ENCODE peak calls at places on chromosomes 5 and 9, in five cellular contexts. One of them, this sample, is unnamed.
A peak's percentile ranks its signal among the peaks of the same experiment; 100 is the strongest.

GRCh38 chr5:113824307-113824706 is 310.8 kb downstream of the YTHDC2 start:
- DNase-seq in thoracic aorta: no peak
- DNase-seq in A673: no peak
- DNase-seq in right cardiac atrium: no peak
- DNase-seq in left ventricle myocardium inferior: no peak
- DNase-seq in this sample: no peak

GRCh38 chr5:41087461-41087860 is 16.3 kb upstream of the MROH2B start:
- DNase-seq in A673: no peak
- DNase-seq in left ventricle myocardium inferior: no peak
- DNase-seq in right cardiac atrium: no peak
- DNase-seq in thoracic aorta: no peak
- DNase-seq in this sample: no peak

GRCh38 chr5:117881426-117882230 is 1106.7 kb downstream of the DTWD2 start:
- DNase-seq in left ventricle myocardium inferior: no peak
- DNase-seq in thoracic aorta: no peak
- DNase-seq in A673: no peak
- DNase-seq in right cardiac atrium: no peak
- DNase-seq in this sample: no peak

GRCh38 chr5:14834584-14835540 is 36.7 kb downstream of the ANKH start:
- DNase-seq in thoracic aorta: no peak
- DNase-seq in right cardiac atrium: no peak
- DNase-seq in left ventricle myocardium inferior: no peak
- DNase-seq in A673: no peak
- DNase-seq in this sample: no peak

GRCh38 chr9:21056931-21057330 is 20.8 kb downstream of the IFNB1 start:
- DNase-seq in right cardiac atrium: no peak
- DNase-seq in A673: peak; percentile 1
- DNase-seq in left ventricle myocardium inferior: no peak
- DNase-seq in thoracic aorta: no peak
- DNase-seq in this sample: no peak

GRCh38 chr5:96242536-96242935 is 190.5 kb downstream of the PCSK1 start:
- DNase-seq in thoracic aorta: no peak
- DNase-seq in right cardiac atrium: no peak
- DNase-seq in A673: no peak
- DNase-seq in left ventricle myocardium inferior: no peak
- DNase-seq in this sample: no peak

GRCh38 chr5:36621985-36622384 is 15.6 kb downstream of the SLC1A3 start:
- DNase-seq in thoracic aorta: no peak
- DNase-seq in A673: no peak
- DNase-seq in right cardiac atrium: no peak
- DNase-seq in left ventricle myocardium inferior: no peak
- DNase-seq in this sample: no peak

GRCh38 chr5:112594060-112594850 is 143.4 kb upstream of the APC start:
- DNase-seq in A673: peak; percentile 18
- DNase-seq in left ventricle myocardium inferior: no peak
- DNase-seq in right cardiac atrium: no peak
- DNase-seq in thoracic aorta: no peak
- DNase-seq in this sample: no peak

GRCh38 chr5:143350790-143351603 is 52.5 kb downstream of the NR3C1 start:
- DNase-seq in left ventricle myocardium inferior: no peak
- DNase-seq in thoracic aorta: no peak
- DNase-seq in A673: peak; percentile 12
- DNase-seq in right cardiac atrium: no peak
- DNase-seq in this sample: no peak

GRCh38 chr9:33814816-33815215 is 2.1 kb upstream of the UBE2R2 start:
- DNase-seq in A673: no peak
- DNase-seq in thoracic aorta: no peak
- DNase-seq in right cardiac atrium: no peak
- DNase-seq in left ventricle myocardium inferior: no peak
- DNase-seq in this sample: no peak

GRCh38 chr9:32644698-32645097 is 9.2 kb upstream of the TAF1L start:
- DNase-seq in right cardiac atrium: no peak
- DNase-seq in A673: peak; percentile 24
- DNase-seq in thoracic aorta: no peak
- DNase-seq in left ventricle myocardium inferior: no peak
- DNase-seq in this sample: no peak

GRCh38 chr9:107732781-107733529 is 243.4 kb upstream of the KLF4 start:
- DNase-seq in thoracic aorta: no peak
- DNase-seq in left ventricle myocardium inferior: no peak
- DNase-seq in right cardiac atrium: peak; percentile 74
- DNase-seq in A673: no peak
- DNase-seq in this sample: no peak

GRCh38 chr5:40991168-40991980 is 79.8 kb downstream of the MROH2B start:
- DNase-seq in A673: no peak
- DNase-seq in thoracic aorta: peak; percentile 20
- DNase-seq in right cardiac atrium: peak; percentile 71
- DNase-seq in left ventricle myocardium inferior: peak; percentile 39
- DNase-seq in this sample: no peak

GRCh38 chr9:114894801-114895433 is 35.5 kb downstream of the TNFSF8 start:
- DNase-seq in A673: peak; percentile 72
- DNase-seq in thoracic aorta: no peak
- DNase-seq in right cardiac atrium: no peak
- DNase-seq in left ventricle myocardium inferior: no peak
- DNase-seq in this sample: no peak

GRCh38 chr5:67051164-67051563 is 145.4 kb downstream of the CD180 start:
- DNase-seq in left ventricle myocardium inferior: no peak
- DNase-seq in thoracic aorta: no peak
- DNase-seq in right cardiac atrium: no peak
- DNase-seq in A673: no peak
- DNase-seq in this sample: no peak

GRCh38 chr5:23332650-23333251 is 174.7 kb upstream of the PRDM9 start:
- DNase-seq in A673: peak; percentile 37
- DNase-seq in thoracic aorta: no peak
- DNase-seq in right cardiac atrium: no peak
- DNase-seq in left ventricle myocardium inferior: no peak
- DNase-seq in this sample: no peak

GRCh38 chr5:163915481-163915961 is 410.1 kb downstream of the MAT2B start:
- DNase-seq in left ventricle myocardium inferior: no peak
- DNase-seq in A673: no peak
- DNase-seq in right cardiac atrium: no peak
- DNase-seq in thoracic aorta: no peak
- DNase-seq in this sample: peak; percentile 8

GRCh38 chr5:14204785-14205321 is 61.7 kb downstream of the TRIO start:
- DNase-seq in A673: peak; percentile 65
- DNase-seq in right cardiac atrium: peak; percentile 84
- DNase-seq in thoracic aorta: no peak
- DNase-seq in left ventricle myocardium inferior: peak; percentile 29
- DNase-seq in this sample: no peak

GRCh38 chr5:148909766-148910165 is 83.4 kb downstream of the ADRB2 start:
- DNase-seq in right cardiac atrium: no peak
- DNase-seq in left ventricle myocardium inferior: no peak
- DNase-seq in A673: no peak
- DNase-seq in thoracic aorta: no peak
- DNase-seq in this sample: no peak

GRCh38 chr5:55557123-55557522 is 22.4 kb upstream of the PLPP1 start:
- DNase-seq in A673: no peak
- DNase-seq in thoracic aorta: no peak
- DNase-seq in left ventricle myocardium inferior: no peak
- DNase-seq in right cardiac atrium: no peak
- DNase-seq in this sample: no peak

GRCh38 chr9:107123389-107123788 is 159.7 kb upstream of the RAD23B start:
- DNase-seq in left ventricle myocardium inferior: no peak
- DNase-seq in right cardiac atrium: no peak
- DNase-seq in thoracic aorta: no peak
- DNase-seq in A673: no peak
- DNase-seq in this sample: no peak

GRCh38 chr9:37947431-37947830 is 43.5 kb upstream of the SLC25A51 start:
- DNase-seq in A673: no peak
- DNase-seq in left ventricle myocardium inferior: no peak
- DNase-seq in thoracic aorta: no peak
- DNase-seq in right cardiac atrium: peak; percentile 16
- DNase-seq in this sample: no peak

GRCh38 chr9:77647659-77648457 is at the start of gene GNA14:
- DNase-seq in A673: no peak
- DNase-seq in right cardiac atrium: peak; percentile 77
- DNase-seq in thoracic aorta: no peak
- DNase-seq in left ventricle myocardium inferior: no peak
- DNase-seq in this sample: no peak

GRCh38 chr9:93397664-93398381 is 53.7 kb upstream of the FAM120A start:
- DNase-seq in A673: peak; percentile 10
- DNase-seq in right cardiac atrium: no peak
- DNase-seq in thoracic aorta: no peak
- DNase-seq in left ventricle myocardium inferior: no peak
- DNase-seq in this sample: no peak

GRCh38 chr9:125189011-125189360 is 617 bp downstream of the PPP6C start:
- DNase-seq in A673: peak; percentile 22
- DNase-seq in right cardiac atrium: peak; percentile 71
- DNase-seq in left ventricle myocardium inferior: peak; percentile 18
- DNase-seq in thoracic aorta: no peak
- DNase-seq in this sample: no peak

GRCh38 chr9:78788101-78788500 is 491.2 kb downstream of the PSAT1 start:
- DNase-seq in right cardiac atrium: no peak
- DNase-seq in A673: no peak
- DNase-seq in left ventricle myocardium inferior: no peak
- DNase-seq in thoracic aorta: no peak
- DNase-seq in this sample: no peak

GRCh38 chr9:133977421-133978201 is 14.5 kb downstream of the VAV2 start:
- DNase-seq in right cardiac atrium: peak; percentile 38
- DNase-seq in A673: no peak
- DNase-seq in left ventricle myocardium inferior: peak; percentile 12
- DNase-seq in thoracic aorta: no peak
- DNase-seq in this sample: no peak

GRCh38 chr5:135648109-135648508 is 69.3 kb upstream of the CXCL14 start:
- DNase-seq in thoracic aorta: no peak
- DNase-seq in A673: no peak
- DNase-seq in left ventricle myocardium inferior: no peak
- DNase-seq in right cardiac atrium: no peak
- DNase-seq in this sample: no peak

GRCh38 chr9:119004618-119004990 is 364.6 kb downstream of the BRINP1 start:
- DNase-seq in left ventricle myocardium inferior: peak; percentile 48
- DNase-seq in A673: no peak
- DNase-seq in right cardiac atrium: peak; percentile 70
- DNase-seq in thoracic aorta: peak; percentile 90
- DNase-seq in this sample: no peak

GRCh38 chr9:70031141-70031545 is 12.5 kb upstream of the MAMDC2 start:
- DNase-seq in thoracic aorta: no peak
- DNase-seq in left ventricle myocardium inferior: no peak
- DNase-seq in right cardiac atrium: no peak
- DNase-seq in A673: no peak
- DNase-seq in this sample: no peak

GRCh38 chr9:93265972-93266371 is 82.0 kb downstream of the WNK2 start:
- DNase-seq in left ventricle myocardium inferior: no peak
- DNase-seq in thoracic aorta: no peak
- DNase-seq in right cardiac atrium: no peak
- DNase-seq in A673: no peak
- DNase-seq in this sample: no peak

GRCh38 chr5:139210585-139210984 is 12.4 kb upstream of the SIL1 start:
- DNase-seq in thoracic aorta: no peak
- DNase-seq in right cardiac atrium: no peak
- DNase-seq in left ventricle myocardium inferior: no peak
- DNase-seq in A673: no peak
- DNase-seq in this sample: no peak

GRCh38 chr5:151239237-151239861 is 13.6 kb upstream of the GM2A start:
- DNase-seq in A673: peak; percentile 64
- DNase-seq in right cardiac atrium: peak; percentile 94
- DNase-seq in thoracic aorta: no peak
- DNase-seq in left ventricle myocardium inferior: peak; percentile 82
- DNase-seq in this sample: peak; percentile 32

GRCh38 chr5:151243564-151243963 is 9.4 kb upstream of the GM2A start:
- DNase-seq in thoracic aorta: no peak
- DNase-seq in right cardiac atrium: no peak
- DNase-seq in left ventricle myocardium inferior: no peak
- DNase-seq in A673: no peak
- DNase-seq in this sample: no peak

GRCh38 chr5:151243127-151243526 is 9.9 kb upstream of the GM2A start:
- DNase-seq in right cardiac atrium: no peak
- DNase-seq in thoracic aorta: no peak
- DNase-seq in A673: no peak
- DNase-seq in left ventricle myocardium inferior: no peak
- DNase-seq in this sample: no peak

GRCh38 chr5:151238303-151238741 is 14.4 kb upstream of the CCDC69 start:
- DNase-seq in left ventricle myocardium inferior: peak; percentile 71
- DNase-seq in thoracic aorta: no peak
- DNase-seq in A673: no peak
- DNase-seq in right cardiac atrium: peak; percentile 83
- DNase-seq in this sample: no peak

GRCh38 chr5:151240891-151241290 is 12.1 kb upstream of the GM2A start:
- DNase-seq in right cardiac atrium: no peak
- DNase-seq in left ventricle myocardium inferior: no peak
- DNase-seq in thoracic aorta: no peak
- DNase-seq in A673: no peak
- DNase-seq in this sample: no peak
- H3K4me1 ChIP-seq in right cardiac atrium: no peaks in the 10 kb centered on the region
- H3K4me1 ChIP-seq in left ventricle myocardium inferior: peaks cover 26% of the 10 kb centered on the region
- H3K4me1 ChIP-seq in thoracic aorta: peaks cover 14% of the 10 kb centered on the region
- H3K4me1 ChIP-seq in A673: no peaks in the 10 kb centered on the region
- H3K4me1 ChIP-seq in this sample: no peaks in the 10 kb centered on the region

GRCh38 chr5:128539038-128539429 is 989 bp upstream of the FBN2 start:
- DNase-seq in right cardiac atrium: no peak
- DNase-seq in left ventricle myocardium inferior: peak; percentile 18
- DNase-seq in thoracic aorta: no peak
- DNase-seq in A673: no peak
- DNase-seq in this sample: no peak
- H3K4me3 ChIP-seq in right cardiac atrium: peak overlapping the region; percentile 39
- H3K4me3 ChIP-seq in left ventricle myocardium inferior: peak overlapping the region; percentile 76
- H3K4me3 ChIP-seq in thoracic aorta: peak overlapping the region; percentile 81
- H3K4me3 ChIP-seq in A673: no peak overlapping the region
- H3K4me3 ChIP-seq in this sample: peak overlapping the region; percentile 42

GRCh38 chr5:141841376-141841775 is 36.8 kb downstream of the PCDH1 start:
- DNase-seq in A673: no peak
- DNase-seq in thoracic aorta: no peak
- DNase-seq in right cardiac atrium: no peak
- DNase-seq in left ventricle myocardium inferior: no peak
- DNase-seq in this sample: no peak
- H3K27ac ChIP-seq in A673: no peak overlapping the region
- H3K27ac ChIP-seq in thoracic aorta: no peak overlapping the region
- H3K27ac ChIP-seq in right cardiac atrium: peak overlapping the region; percentile 20
- H3K27ac ChIP-seq in left ventricle myocardium inferior: peak overlapping the region; percentile 86
- H3K27ac ChIP-seq in this sample: peak overlapping the region; percentile 40

DNA sequence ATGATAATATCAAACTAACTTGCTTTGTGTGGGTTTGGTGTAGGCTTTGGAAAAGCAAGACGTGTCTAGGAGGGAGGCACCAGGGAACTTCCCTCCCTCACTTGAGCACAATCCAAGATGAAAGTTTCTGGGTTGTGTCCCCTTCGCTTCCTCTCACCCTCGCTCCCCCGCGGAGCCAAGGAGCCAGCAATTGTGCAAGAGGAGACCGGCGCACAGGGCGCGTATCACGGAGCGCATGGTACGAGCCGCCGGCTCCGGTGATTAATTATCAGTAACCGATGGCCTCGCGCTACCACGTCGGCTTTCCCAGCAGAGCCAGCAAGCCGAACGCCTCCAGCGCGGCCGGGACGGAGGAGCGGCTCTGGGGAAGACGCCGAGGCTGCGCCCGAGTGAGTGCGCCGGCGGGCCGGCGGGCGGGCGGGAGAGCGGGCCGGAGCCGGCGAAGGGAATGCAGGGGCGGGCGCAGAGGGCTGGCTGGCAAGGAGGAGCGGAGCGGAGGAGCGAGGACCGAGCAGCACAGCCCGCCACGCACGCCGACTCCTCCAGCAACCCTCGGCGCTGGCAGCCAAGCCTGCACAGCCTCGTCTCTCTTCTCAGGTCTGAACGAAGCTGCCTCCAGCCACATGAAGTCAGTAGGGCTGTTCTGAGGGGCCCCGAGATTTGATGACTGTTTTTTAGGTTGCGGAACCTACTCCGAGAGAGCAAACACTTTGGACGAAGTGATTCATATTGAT is 143.6 kb downstream of the BNC2 start:
- DNase-seq in right cardiac atrium: peak; percentile 93
- DNase-seq in A673: peak; percentile 64
- DNase-seq in thoracic aorta: peak; percentile 49
- DNase-seq in left ventricle myocardium inferior: peak; percentile 76
- DNase-seq in this sample: no peak
- H3K4me1 ChIP-seq in right cardiac atrium: no peaks in the 10 kb centered on the region
- H3K4me1 ChIP-seq in A673: no peaks in the 10 kb centered on the region
- H3K4me1 ChIP-seq in thoracic aorta: peaks cover 20% of the 10 kb centered on the region
- H3K4me1 ChIP-seq in left ventricle myocardium inferior: peaks cover 14% of the 10 kb centered on the region
- H3K4me1 ChIP-seq in this sample: peaks cover 3% of the 10 kb centered on the region

This sample was measured in esophagus squamous epithelium.